ENCODE peak calls at places on chromosome 2, in six cellular contexts. One of them, this sample, is unnamed.

GRCh38 chr2:75562513-75562864 is 1.8 kb upstream of the EVA1A start:
- DNase-seq in GM23338: no peak
- DNase-seq in GM12878: no peak
- DNase-seq in HCT116: no peak
- DNase-seq in breast epithelium: no peak
- DNase-seq in stomach: no peak
- DNase-seq in this sample: no peak

GRCh38 chr2:241123816-241124536 is 21.9 kb upstream of the MTERF4 start:
- DNase-seq in GM23338: no peak
- DNase-seq in HCT116: no peak
- DNase-seq in stomach: peak
- DNase-seq in GM12878: no peak
- DNase-seq in breast epithelium: peak
- DNase-seq in this sample: no peak

GRCh38 chr2:196597531-196597930 is 42.0 kb upstream of the CCDC150 start:
- DNase-seq in HCT116: no peak
- DNase-seq in GM12878: no peak
- DNase-seq in stomach: no peak
- DNase-seq in GM23338: no peak
- DNase-seq in breast epithelium: no peak
- DNase-seq in this sample: no peak

GRCh38 chr2:202628646-202629213 is 6.0 kb upstream of the FAM117B start:
- DNase-seq in GM12878: no peak
- DNase-seq in HCT116: no peak
- DNase-seq in breast epithelium: no peak
- DNase-seq in GM23338: no peak
- DNase-seq in stomach: no peak
- DNase-seq in this sample: no peak

GRCh38 chr2:176555781-176556180 is 286.5 kb downstream of the MTX2 start:
- DNase-seq in stomach: no peak
- DNase-seq in breast epithelium: no peak
- DNase-seq in HCT116: peak
- DNase-seq in GM12878: no peak
- DNase-seq in GM23338: peak
- DNase-seq in this sample: no peak

GRCh38 chr2:64780041-64780440 is 126.3 kb upstream of the SERTAD2 start:
- DNase-seq in breast epithelium: no peak
- DNase-seq in stomach: no peak
- DNase-seq in GM12878: no peak
- DNase-seq in HCT116: no peak
- DNase-seq in GM23338: no peak
- DNase-seq in this sample: no peak

GRCh38 chr2:83305758-83306378 is 1153.2 kb downstream of the SUCLG1 start:
- DNase-seq in breast epithelium: no peak
- DNase-seq in stomach: no peak
- DNase-seq in GM12878: no peak
- DNase-seq in HCT116: peak
- DNase-seq in GM23338: no peak
- DNase-seq in this sample: no peak

GRCh38 chr2:231308631-231309414 is 86.7 kb upstream of the B3GNT7 start:
- DNase-seq in breast epithelium: no peak
- DNase-seq in GM23338: no peak
- DNase-seq in stomach: no peak
- DNase-seq in HCT116: no peak
- DNase-seq in GM12878: no peak
- DNase-seq in this sample: no peak

GRCh38 chr2:236012155-236012554 is 156.0 kb downstream of the GBX2 start:
- DNase-seq in GM23338: no peak
- DNase-seq in breast epithelium: no peak
- DNase-seq in stomach: no peak
- DNase-seq in HCT116: no peak
- DNase-seq in GM12878: no peak
- DNase-seq in this sample: no peak

GRCh38 chr2:74532222-74532621 is 2.5 kb downstream of the HTRA2 start:
- DNase-seq in GM23338: no peak
- DNase-seq in stomach: no peak
- DNase-seq in breast epithelium: no peak
- DNase-seq in GM12878: no peak
- DNase-seq in HCT116: no peak
- DNase-seq in this sample: no peak

GRCh38 chr2:185608799-185609198 is 129.8 kb upstream of the FSIP2 start:
- DNase-seq in breast epithelium: no peak
- DNase-seq in HCT116: peak
- DNase-seq in stomach: no peak
- DNase-seq in GM12878: no peak
- DNase-seq in GM23338: no peak
- DNase-seq in this sample: peak

GRCh38 chr2:53561155-53561554 is 206.4 kb upstream of the CHAC2 start:
- DNase-seq in stomach: no peak
- DNase-seq in breast epithelium: no peak
- DNase-seq in GM12878: no peak
- DNase-seq in GM23338: no peak
- DNase-seq in HCT116: no peak
- DNase-seq in this sample: no peak

GRCh38 chr2:3187467-3187866 is 190.2 kb downstream of the EIPR1 start:
- DNase-seq in GM12878: no peak
- DNase-seq in stomach: no peak
- DNase-seq in HCT116: no peak
- DNase-seq in breast epithelium: no peak
- DNase-seq in GM23338: no peak
- DNase-seq in this sample: no peak

GRCh38 chr2:43345391-43345813 is 119.0 kb upstream of the ZFP36L2 start:
- DNase-seq in GM23338: peak
- DNase-seq in breast epithelium: peak
- DNase-seq in HCT116: no peak
- DNase-seq in stomach: no peak
- DNase-seq in GM12878: no peak
- DNase-seq in this sample: no peak

GRCh38 chr2:239504643-239505235 is 103.9 kb upstream of the HDAC4 start:
- DNase-seq in stomach: no peak
- DNase-seq in GM12878: no peak
- DNase-seq in GM23338: no peak
- DNase-seq in HCT116: no peak
- DNase-seq in breast epithelium: no peak
- DNase-seq in this sample: no peak

GRCh38 chr2:74735544-74735943 is 81.5 kb downstream of the SEMA4F start:
- DNase-seq in HCT116: no peak
- DNase-seq in stomach: no peak
- DNase-seq in GM23338: peak
- DNase-seq in breast epithelium: no peak
- DNase-seq in GM12878: no peak
- DNase-seq in this sample: no peak

GRCh38 chr2:191845248-191845715 is 1.6 kb downstream of the CAVIN2 start:
- DNase-seq in GM23338: peak
- DNase-seq in GM12878: no peak
- DNase-seq in stomach: no peak
- DNase-seq in HCT116: no peak
- DNase-seq in breast epithelium: no peak
- DNase-seq in this sample: no peak

GRCh38 chr2:214774108-214774507 is 35.4 kb downstream of the BARD1 start:
- DNase-seq in GM12878: no peak
- DNase-seq in breast epithelium: no peak
- DNase-seq in HCT116: no peak
- DNase-seq in stomach: no peak
- DNase-seq in GM23338: no peak
- DNase-seq in this sample: no peak

GRCh38 chr2:7725132-7725849 is 808.1 kb downstream of the RNF144A start:
- DNase-seq in HCT116: no peak
- DNase-seq in GM12878: peak
- DNase-seq in stomach: no peak
- DNase-seq in GM23338: no peak
- DNase-seq in breast epithelium: no peak
- DNase-seq in this sample: no peak

GRCh38 chr2:177554365-177554764 is 161.8 kb downstream of the AGPS start:
- DNase-seq in HCT116: no peak
- DNase-seq in breast epithelium: no peak
- DNase-seq in stomach: no peak
- DNase-seq in GM12878: no peak
- DNase-seq in GM23338: no peak
- DNase-seq in this sample: no peak

GRCh38 chr2:177245010-177245422 is 19.5 kb downstream of the NFE2L2 start:
- DNase-seq in GM12878: no peak
- DNase-seq in stomach: no peak
- DNase-seq in breast epithelium: no peak
- DNase-seq in HCT116: peak
- DNase-seq in GM23338: peak
- DNase-seq in this sample: no peak

GRCh38 chr2:31122133-31122532 is 16.1 kb downstream of the GALNT14 start:
- DNase-seq in breast epithelium: no peak
- DNase-seq in HCT116: no peak
- DNase-seq in GM23338: no peak
- DNase-seq in GM12878: no peak
- DNase-seq in stomach: no peak
- DNase-seq in this sample: no peak

GRCh38 chr2:229780856-229781773 is 66.8 kb upstream of the DNER start:
- DNase-seq in breast epithelium: no peak
- DNase-seq in GM12878: no peak
- DNase-seq in stomach: no peak
- DNase-seq in GM23338: peak
- DNase-seq in HCT116: peak
- DNase-seq in this sample: no peak

DNA sequence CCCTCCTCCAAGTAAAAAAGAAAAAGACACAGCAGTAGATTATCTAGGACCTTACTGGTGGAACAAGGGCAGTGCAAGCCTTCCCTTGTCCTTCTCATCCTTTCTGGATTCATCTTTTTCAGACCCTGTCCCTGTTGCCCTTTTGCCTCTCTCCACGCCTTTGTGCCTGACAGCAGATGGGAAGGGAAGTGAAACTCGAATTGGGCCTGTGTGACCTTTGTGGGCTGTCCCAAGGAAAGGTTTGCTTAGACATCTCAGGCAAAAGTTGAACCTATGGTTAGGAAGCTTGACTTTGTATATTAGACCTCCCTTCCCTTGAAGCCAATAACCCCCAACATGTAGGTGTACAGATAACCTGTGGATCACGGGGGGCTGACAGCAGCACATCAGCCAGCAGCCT is 185.3 kb downstream of the PRKCE start:
- DNase-seq in breast epithelium: no peak
- DNase-seq in GM23338: no peak
- DNase-seq in GM12878: no peak
- DNase-seq in HCT116: no peak
- DNase-seq in stomach: no peak
- DNase-seq in this sample: no peak
- TF ChIP-seq POLR2AphosphoS5 in breast epithelium: no peak
- TF ChIP-seq POLR2AphosphoS5 in GM23338: no peak
- TF ChIP-seq POLR2AphosphoS5 in GM12878: no peak
- TF ChIP-seq POLR2AphosphoS5 in HCT116: no peak
- TF ChIP-seq POLR2AphosphoS5 in stomach: no peak
- TF ChIP-seq POLR2AphosphoS5 in this sample: no peak

DNA sequence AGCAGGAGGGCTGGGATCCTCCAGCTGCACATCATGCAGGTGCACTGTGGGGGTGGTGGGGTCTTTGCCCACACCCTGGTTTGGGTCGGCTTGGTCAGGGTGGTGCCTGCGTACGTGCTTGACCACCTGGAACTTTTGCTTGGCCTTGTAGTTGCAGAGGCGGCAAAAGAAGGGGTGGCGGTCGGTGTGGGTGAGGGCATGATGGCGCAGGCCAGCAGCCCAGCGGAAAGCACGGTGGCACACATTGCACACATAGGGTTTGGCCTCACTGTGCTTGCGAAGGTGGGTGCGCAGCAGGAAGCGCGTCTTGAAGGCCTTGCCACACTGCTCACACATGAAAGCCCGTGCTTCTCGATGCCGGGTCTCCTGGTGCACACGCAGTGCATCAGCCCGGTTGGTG is 21.1 kb downstream of the ZNF142 start:
- DNase-seq in stomach: no peak
- DNase-seq in GM23338: no peak
- DNase-seq in HCT116: no peak
- DNase-seq in GM12878: no peak
- DNase-seq in breast epithelium: no peak
- DNase-seq in this sample: no peak
- H3K4me3 ChIP-seq in stomach: no peak
- H3K4me3 ChIP-seq in GM23338: no peak
- H3K4me3 ChIP-seq in HCT116: no peak
- H3K4me3 ChIP-seq in GM12878: no peak
- H3K4me3 ChIP-seq in breast epithelium: no peak
- H3K4me3 ChIP-seq in this sample: no peak

GRCh38 chr2:85255813-85256581 is 71.8 kb downstream of the TGOLN2 start:
- DNase-seq in GM12878: no peak
- DNase-seq in stomach: no peak
- DNase-seq in HCT116: no peak
- DNase-seq in breast epithelium: peak
- DNase-seq in GM23338: peak
- DNase-seq in this sample: no peak
- TF ChIP-seq POLR2AphosphoS5 in GM12878: no peak
- TF ChIP-seq POLR2AphosphoS5 in stomach: no peak
- TF ChIP-seq POLR2AphosphoS5 in HCT116: no peak
- TF ChIP-seq POLR2AphosphoS5 in breast epithelium: no peak
- TF ChIP-seq POLR2AphosphoS5 in GM23338: peak
- TF ChIP-seq POLR2AphosphoS5 in this sample: no peak

GRCh38 chr2:101887328-101887727 is 104.4 kb upstream of the IL1R2 start:
- DNase-seq in GM23338: no peak
- DNase-seq in GM12878: no peak
- DNase-seq in breast epithelium: no peak
- DNase-seq in stomach: no peak
- DNase-seq in HCT116: no peak
- DNase-seq in this sample: no peak
- H3K4me3 ChIP-seq in GM23338: no peak
- H3K4me3 ChIP-seq in GM12878: no peak
- H3K4me3 ChIP-seq in breast epithelium: no peak
- H3K4me3 ChIP-seq in stomach: no peak
- H3K4me3 ChIP-seq in HCT116: no peak
- H3K4me3 ChIP-seq in this sample: no peak

GRCh38 chr2:219595250-219595649 is 2.4 kb upstream of the STK11IP start:
- DNase-seq in stomach: no peak
- DNase-seq in breast epithelium: no peak
- DNase-seq in HCT116: no peak
- DNase-seq in GM12878: no peak
- DNase-seq in GM23338: peak
- DNase-seq in this sample: peak
- TF ChIP-seq POLR2AphosphoS5 in stomach: no peak
- TF ChIP-seq POLR2AphosphoS5 in breast epithelium: no peak
- TF ChIP-seq POLR2AphosphoS5 in HCT116: no peak
- TF ChIP-seq POLR2AphosphoS5 in GM12878: no peak
- TF ChIP-seq POLR2AphosphoS5 in GM23338: no peak
- TF ChIP-seq POLR2AphosphoS5 in this sample: peak

DNA sequence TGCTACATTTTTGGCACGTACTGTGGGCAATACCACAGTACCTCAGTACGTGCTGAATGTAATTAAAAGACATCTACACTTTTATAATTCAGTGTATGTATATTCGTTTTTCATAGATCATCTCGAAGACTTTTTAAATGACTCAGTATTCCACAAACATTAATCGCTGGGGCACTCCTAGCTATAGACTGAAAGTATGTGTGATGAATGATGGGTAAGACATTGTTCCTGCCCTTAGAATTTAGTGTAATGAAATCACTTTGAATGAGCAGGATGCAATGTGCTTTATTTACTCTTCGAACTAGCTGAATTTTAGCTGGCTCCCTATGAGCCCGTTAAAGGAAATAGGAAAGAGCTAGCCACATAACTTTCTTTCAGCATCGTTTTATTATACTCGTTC is 245.6 kb upstream of the RASGRP3 start:
- DNase-seq in breast epithelium: no peak
- DNase-seq in HCT116: no peak
- DNase-seq in stomach: no peak
- DNase-seq in GM12878: no peak
- DNase-seq in GM23338: no peak
- DNase-seq in this sample: no peak
- H3K4me3 ChIP-seq in breast epithelium: no peak
- H3K4me3 ChIP-seq in HCT116: no peak
- H3K4me3 ChIP-seq in stomach: no peak
- H3K4me3 ChIP-seq in GM12878: no peak
- H3K4me3 ChIP-seq in GM23338: no peak
- H3K4me3 ChIP-seq in this sample: no peak

This sample was measured in SK-N-MC.